ENCODE peak calls at places on chromosomes 2 and 18, in seven cellular contexts. W, G, M, E, T, J and S are unnamed samples.

GRCh38 chr18:58135806-58136331 is 91.8 kb downstream of the NEDD4L start:
- DNase-seq in W (peak; percentile 74), G (peak; percentile 89), M (peak; percentile 71), E (peak; percentile 49), T (peak; percentile 81), J (peak; percentile 49), S (peak; percentile 43)

GRCh38 chr2:117763806-117764205 is 50.7 kb upstream of the DDX18 start:
- DNase-seq in W (no peak), G (no peak), M (no peak), E (no peak), T (no peak), J (no peak), S (no peak)

GRCh38 chr18:74351354-74351753 is 35.7 kb downstream of the C18orf63 start:
- DNase-seq in W (peak; percentile 82), G (peak; percentile 77), M (no peak), E (no peak), T (peak; percentile 45), J (peak; percentile 28), S (no peak)

GRCh38 chr2:165573534-165574461 is 104.3 kb downstream of the CSRNP3 start:
- DNase-seq in W (no peak), G (peak; percentile 96), M (peak; percentile 91), E (peak; percentile 86), T (peak; percentile 49), J (peak; percentile 7), S (peak; percentile 38)

GRCh38 chr2:231541605-231542509 is 11.6 kb upstream of the NMUR1 start:
- DNase-seq in W (no peak), G (peak; percentile 81), M (peak; percentile 82), E (no peak), T (no peak), J (no peak), S (peak; percentile 90)

GRCh38 chr2:229268626-229269025 is 2.5 kb downstream of the PID1 start:
- DNase-seq in W (peak; percentile 13), G (peak; percentile 34), M (no peak), E (no peak), T (peak; percentile 54), J (peak; percentile 57), S (no peak)

GRCh38 chr2:6724572-6725140 is 141.1 kb downstream of the CMPK2 start:
- DNase-seq in W (no peak), G (no peak), M (no peak), E (no peak), T (no peak), J (peak; percentile 86), S (no peak)

GRCh38 chr2:10661846-10662245 is 27.9 kb downstream of the NOL10 start:
- DNase-seq in W (peak; percentile 59), G (no peak), M (no peak), E (no peak), T (no peak), J (no peak), S (no peak)

GRCh38 chr2:216392945-216393840 is 19.1 kb upstream of the SMARCAL1 start:
- DNase-seq in W (no peak), G (no peak), M (no peak), E (no peak), T (no peak), J (no peak), S (no peak)

GRCh38 chr2:26640331-26640745 is 828 bp downstream of the CIB4 start:
- DNase-seq in W (peak; percentile 39), G (no peak), M (peak; percentile 58), E (no peak), T (peak; percentile 93), J (no peak), S (no peak)

GRCh38 chr2:179768765-179769164 is 92.6 kb downstream of the ZNF385B start:
- DNase-seq in W (peak; percentile 1), G (peak; percentile 25), M (no peak), E (no peak), T (no peak), J (peak; percentile 16), S (no peak)

GRCh38 chr2:215460682-215461081 is 24.8 kb upstream of the FN1 start:
- DNase-seq in W (peak; percentile 97), G (no peak), M (no peak), E (no peak), T (peak; percentile 89), J (peak; percentile 66), S (no peak)

GRCh38 chr18:49846263-49846662 is 32.9 kb upstream of the ACAA2 start:
- DNase-seq in W (peak; percentile 35), G (no peak), M (no peak), E (no peak), T (no peak), J (no peak), S (no peak)

GRCh38 chr2:54680397-54681032 is 42.9 kb upstream of the EML6 start:
- DNase-seq in W (peak; percentile 45), G (no peak), M (no peak), E (no peak), T (no peak), J (no peak), S (no peak)

GRCh38 chr2:238847432-238847801 is 468 bp upstream of the TWIST2 start:
- DNase-seq in W (no peak), G (peak; percentile 35), M (no peak), E (no peak), T (peak; percentile 47), J (no peak), S (peak; percentile 77)

GRCh38 chr2:234681206-234681605 is 184.3 kb upstream of the ARL4C start:
- DNase-seq in W (no peak), G (no peak), M (no peak), E (no peak), T (no peak), J (no peak), S (no peak)

GRCh38 chr2:118539290-118539689 is 308.2 kb downstream of the EN1 start:
- DNase-seq in W (peak; percentile 34), G (peak; percentile 53), M (peak; percentile 57), E (no peak), T (no peak), J (no peak), S (peak; percentile 56)

GRCh38 chr18:78875268-78875997 is 104.2 kb upstream of the SALL3 start:
- DNase-seq in W (no peak), G (peak; percentile 62), M (peak; percentile 64), E (peak; percentile 24), T (no peak), J (no peak), S (peak; percentile 73)

GRCh38 chr2:79138385-79138784 is 18.1 kb downstream of the REG1A start:
- DNase-seq in W (no peak), G (no peak), M (no peak), E (no peak), T (no peak), J (no peak), S (no peak)

GRCh38 chr2:239177908-239178307 is 222.9 kb downstream of the HDAC4 start:
- DNase-seq in W (no peak), G (no peak), M (no peak), E (no peak), T (no peak), J (no peak), S (no peak)

GRCh38 chr2:99974275-99974674 is 168.1 kb downstream of the AFF3 start:
- DNase-seq in W (peak; percentile 44), G (peak; percentile 18), M (no peak), E (peak; percentile 57), T (peak; percentile 77), J (peak; percentile 33), S (no peak)

GRCh38 chr2:65465857-65466256 is 33.5 kb upstream of the SPRED2 start:
- DNase-seq in W (no peak), G (no peak), M (no peak), E (no peak), T (no peak), J (no peak), S (no peak)

GRCh38 chr18:6367208-6367607 is 47.5 kb downstream of the L3MBTL4 start:
- DNase-seq in W (no peak), G (no peak), M (no peak), E (no peak), T (no peak), J (no peak), S (no peak)
- H2BK120ac ChIP-seq in W (no peak overlapping the region), G (no peak overlapping the region), M (no peak overlapping the region), E (no peak overlapping the region), T (no peak overlapping the region), J (no peak overlapping the region), S (peak overlapping the region; percentile 58)

DNA sequence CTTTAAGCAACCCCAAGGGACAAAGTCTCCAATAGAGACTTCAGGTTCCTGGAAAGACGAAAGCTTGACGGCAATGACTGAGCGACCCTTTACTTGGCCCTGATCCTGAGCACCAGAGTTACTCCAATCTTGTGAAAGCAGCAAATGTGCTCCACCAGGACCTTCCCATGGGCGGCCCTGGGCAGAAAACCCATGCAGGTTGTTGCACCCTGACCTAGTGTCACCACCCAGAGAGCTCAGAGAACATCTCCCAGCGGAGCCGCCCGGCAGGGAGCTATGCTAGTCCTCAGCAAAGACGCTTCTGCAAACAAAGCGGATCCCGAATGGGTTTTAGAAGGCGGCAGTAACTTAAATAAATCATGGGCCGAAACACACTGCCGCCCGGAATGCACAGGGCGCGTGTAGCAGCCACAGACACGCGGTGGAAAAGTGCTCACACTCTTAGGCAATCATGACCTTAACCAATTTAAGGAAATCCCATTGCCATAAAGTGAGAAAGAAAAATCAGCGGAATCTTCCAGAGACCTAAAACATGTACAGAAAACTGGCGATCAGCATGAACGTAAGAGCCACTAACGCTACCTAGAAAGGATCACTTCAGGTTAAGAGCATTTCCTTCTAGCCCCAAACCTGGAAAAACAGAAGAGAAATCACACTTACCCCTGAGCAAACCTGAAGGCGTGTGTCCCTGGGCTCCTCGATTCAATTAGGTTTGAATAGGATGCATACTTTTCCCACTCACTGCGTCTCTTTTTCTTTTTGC is 490 bp downstream of the COL6A3 start:
- DNase-seq in W (no peak), G (no peak), M (no peak), E (no peak), T (peak; percentile 48), J (peak; percentile 13), S (no peak)
- H2BK120ac ChIP-seq in W (peak overlapping the region; percentile 80), G (no peak overlapping the region), M (no peak overlapping the region), E (no peak overlapping the region), T (peak overlapping the region; percentile 39), J (peak overlapping the region; percentile 42), S (no peak overlapping the region)

GRCh38 chr2:182366625-182367024 is 60.2 kb downstream of the PDE1A start:
- DNase-seq in W (peak; percentile 75), G (no peak), M (no peak), E (no peak), T (peak; percentile 100), J (no peak), S (no peak)
- H2BK120ac ChIP-seq in W (no peak overlapping the region), G (no peak overlapping the region), M (no peak overlapping the region), E (no peak overlapping the region), T (no peak overlapping the region), J (no peak overlapping the region), S (no peak overlapping the region)

GRCh38 chr2:108278631-108279030 is 10.1 kb upstream of the SULT1C2 start:
- DNase-seq in W (peak; percentile 27), G (no peak), M (no peak), E (no peak), T (no peak), J (no peak), S (no peak)
- H2BK120ac ChIP-seq in W (no peak overlapping the region), G (no peak overlapping the region), M (no peak overlapping the region), E (no peak overlapping the region), T (no peak overlapping the region), J (no peak overlapping the region), S (no peak overlapping the region)